ENCODE peak calls at places on chromosomes 16 and 17, in seven cellular contexts. Q, Y, F, D, P, R and H are unnamed samples.

GRCh38 chr16:27950488-27950887 is 113.0 kb downstream of the GSG1L start:
- DNase-seq in Q (no peak), Y (no peak), F (no peak), D (no peak), P (no peak), R (no peak), H (no peak)

GRCh38 chr16:50448522-50448921 is 79.7 kb upstream of the BRD7 start:
- DNase-seq in Q (no peak), Y (peak; percentile 59), F (no peak), D (no peak), P (no peak), R (no peak), H (no peak)

GRCh38 chr16:12027091-12027490 is 50.6 kb downstream of the SNX29 start:
- DNase-seq in Q (peak; percentile 4), Y (peak; percentile 16), F (no peak), D (no peak), P (no peak), R (no peak), H (no peak)

GRCh38 chr17:50209133-50209471 is 7.7 kb upstream of the COL1A1 start:
- DNase-seq in Q (peak; percentile 1), Y (no peak), F (no peak), D (no peak), P (no peak), R (no peak), H (no peak)

GRCh38 chr17:79645022-79645776 is 34.3 kb upstream of the RBFOX3 start:
- DNase-seq in Q (no peak), Y (no peak), F (no peak), D (no peak), P (no peak), R (no peak), H (no peak)

GRCh38 chr17:65547253-65547670 is 14.2 kb downstream of the AXIN2 start:
- DNase-seq in Q (peak; percentile 60), Y (no peak), F (peak; percentile 82), D (no peak), P (no peak), R (no peak), H (no peak)

GRCh38 chr17:17809527-17810373 is 27.0 kb downstream of the SREBF1 start:
- DNase-seq in Q (peak; percentile 86), Y (peak; percentile 93), F (no peak), D (peak; percentile 64), P (peak; percentile 51), R (peak; percentile 53), H (no peak)

GRCh38 chr17:70808596-70808995 is 639.3 kb downstream of the KCNJ2 start:
- DNase-seq in Q (no peak), Y (no peak), F (peak; percentile 25), D (no peak), P (no peak), R (no peak), H (peak; percentile 21)

GRCh38 chr16:88570691-88571092 is 489 bp downstream of the ZC3H18 start:
- DNase-seq in Q (no peak), Y (peak; percentile 33), F (peak; percentile 8), D (no peak), P (no peak), R (no peak), H (peak; percentile 12)